ENCODE peak calls at places on chromosomes 11 and 22, in five cellular contexts. Z, R, I, N and S are unnamed samples.
A peak's percentile ranks its signal among the peaks of the same experiment; 100 is the strongest.

GRCh38 chr11:116792869-116793475 is 1.3 kb upstream of the APOA5 start:
- DNase-seq in Z (no peak), R (no peak), I (no peak), N (peak; percentile 73), S (peak; percentile 7)

GRCh38 chr11:69892237-69892985 is 73.2 kb upstream of the FGF3 start:
- DNase-seq in Z (no peak), R (no peak), I (no peak), N (no peak), S (no peak)

GRCh38 chr11:35142481-35143207 is 3.7 kb downstream of the CD44 start:
- DNase-seq in Z (no peak), R (peak; percentile 69), I (no peak), N (peak; percentile 82), S (no peak)

GRCh38 chr22:47199261-47199948 is 437.0 kb downstream of the TBC1D22A start:
- DNase-seq in Z (no peak), R (peak; percentile 8), I (no peak), N (no peak), S (peak; percentile 85)

GRCh38 chr11:62665630-62666258 is 632 bp downstream of the CSKMT start:
- DNase-seq in Z (peak; percentile 63), R (peak; percentile 52), I (no peak), N (peak; percentile 66), S (no peak)

GRCh38 chr11:12354750-12355545 is 22.4 kb upstream of the PARVA start:
- DNase-seq in Z (no peak), R (no peak), I (no peak), N (no peak), S (no peak)

GRCh38 chr22:27060188-27060587 is 402.8 kb downstream of the MIAT start:
- DNase-seq in Z (no peak), R (no peak), I (no peak), N (no peak), S (no peak)

GRCh38 chr11:17102447-17102846 is 25.0 kb upstream of the RPS13 start:
- DNase-seq in Z (no peak), R (no peak), I (no peak), N (no peak), S (no peak)

GRCh38 chr11:47394322-47395224 is 13.8 kb upstream of the SLC39A13 start:
- DNase-seq in Z (no peak), R (peak; percentile 81), I (no peak), N (peak; percentile 20), S (peak; percentile 31)

GRCh38 chr11:119903389-119903788 is 174.4 kb upstream of the NECTIN1 start:
- DNase-seq in Z (no peak), R (no peak), I (no peak), N (no peak), S (no peak)

GRCh38 chr11:102168483-102168882 is 58.2 kb downstream of the YAP1 start:
- DNase-seq in Z (no peak), R (no peak), I (no peak), N (no peak), S (no peak)

GRCh38 chr11:3165152-3165705 is at the start of gene OSBPL5:
- DNase-seq in Z (peak; percentile 80), R (no peak), I (no peak), N (peak; percentile 59), S (peak; percentile 74)

GRCh38 chr22:37229012-37229804 is 14.9 kb downstream of the RAC2 start:
- DNase-seq in Z (no peak), R (peak; percentile 46), I (peak; percentile 43), N (peak; percentile 87), S (no peak)

GRCh38 chr11:112285918-112286317 is 25.3 kb upstream of the PLET1 start:
- DNase-seq in Z (no peak), R (no peak), I (no peak), N (peak; percentile 68), S (no peak)

GRCh38 chr11:73528877-73529530 is 68.9 kb downstream of the FAM168A start:
- DNase-seq in Z (no peak), R (no peak), I (no peak), N (no peak), S (no peak)

GRCh38 chr11:66464916-66465315 is 1.8 kb upstream of the PELI3 start:
- DNase-seq in Z (no peak), R (no peak), I (no peak), N (no peak), S (no peak)

GRCh38 chr11:10658621-10659338 is 34.8 kb downstream of the IRAG1 start:
- DNase-seq in Z (no peak), R (no peak), I (no peak), N (no peak), S (no peak)

GRCh38 chr11:22898036-22898435 is 37.8 kb upstream of the CCDC179 start:
- DNase-seq in Z (no peak), R (no peak), I (no peak), N (no peak), S (no peak)

GRCh38 chr11:33377100-33377851 is 120.1 kb downstream of the HIPK3 start:
- DNase-seq in Z (no peak), R (no peak), I (no peak), N (peak; percentile 19), S (no peak)

GRCh38 chr22:38305481-38306448 is 11.5 kb downstream of the CSNK1E start:
- DNase-seq in Z (no peak), R (peak; percentile 64), I (no peak), N (peak; percentile 54), S (no peak)

GRCh38 chr11:78040691-78041379 is 17.8 kb upstream of the KCTD14 start:
- DNase-seq in Z (no peak), R (no peak), I (no peak), N (no peak), S (no peak)

GRCh38 chr11:77668760-77669159 is 31.2 kb upstream of the CLNS1A start:
- DNase-seq in Z (no peak), R (no peak), I (no peak), N (peak; percentile 62), S (no peak)

GRCh38 chr11:127994736-127995135 is 592.6 kb downstream of the ETS1 start:
- DNase-seq in Z (no peak), R (no peak), I (no peak), N (peak; percentile 69), S (no peak)

GRCh38 chr11:127998421-127998820 is 588.9 kb downstream of the ETS1 start:
- DNase-seq in Z (no peak), R (no peak), I (no peak), N (peak; percentile 45), S (no peak)

GRCh38 chr11:127996825-127997224 is 590.5 kb downstream of the ETS1 start:
- DNase-seq in Z (no peak), R (no peak), I (no peak), N (peak; percentile 60), S (no peak)

GRCh38 chr11:127993788-127994187 is 593.6 kb downstream of the ETS1 start:
- DNase-seq in Z (no peak), R (no peak), I (no peak), N (no peak), S (no peak)
- TF ChIP-seq CTCF in Z (no peak), R (no peak), I (no peak), N (no peak), S (no peak)

GRCh38 chr22:45612451-45612901 is 59.2 kb upstream of the ATXN10 start:
- DNase-seq in Z (peak; percentile 28), R (no peak), I (no peak), N (peak; percentile 80), S (peak; percentile 66)
- TF ChIP-seq POLR2A in Z (no peak), R (no peak), I (no peak), N (no peak), S (no peak)

GRCh38 chr11:93651052-93651451 is 10.4 kb upstream of the CEP295 start:
- DNase-seq in Z (no peak), R (no peak), I (no peak), N (no peak), S (no peak)

GRCh38 chr11:93652161-93652597 is 9.3 kb upstream of the CEP295 start:
- DNase-seq in Z (no peak), R (no peak), I (no peak), N (peak; percentile 44), S (peak; percentile 34)

GRCh38 chr11:93646399-93646798 is 15.1 kb upstream of the CEP295 start:
- DNase-seq in Z (no peak), R (no peak), I (no peak), N (no peak), S (no peak)

GRCh38 chr11:93645938-93646337 is 15.5 kb upstream of the CEP295 start:
- DNase-seq in Z (no peak), R (no peak), I (no peak), N (no peak), S (no peak)

DNA sequence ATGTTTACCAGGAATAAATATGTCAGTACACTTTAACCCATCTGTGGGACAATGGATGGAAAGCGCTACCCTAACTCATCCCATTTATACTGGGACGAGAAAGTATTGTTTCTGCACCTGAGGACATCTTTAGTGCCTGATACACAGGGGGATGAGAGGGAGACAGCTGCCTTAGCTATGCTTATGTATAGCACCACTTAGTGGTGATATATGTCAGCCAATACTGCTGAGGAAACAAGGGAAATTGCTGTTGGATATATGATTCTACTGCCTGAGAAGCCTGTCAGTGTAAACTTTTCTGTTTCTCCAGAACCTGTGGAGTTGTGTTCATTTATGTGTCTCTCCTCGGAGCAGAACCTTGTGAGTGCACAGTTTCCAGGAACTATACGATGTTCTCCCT is 13.3 kb upstream of the CEP295 start:
- DNase-seq in Z (no peak), R (no peak), I (no peak), N (peak; percentile 21), S (no peak)
- TF ChIP-seq CTCF in Z (no peak), R (peak; percentile 13), I (peak; percentile 47), N (peak; percentile 29), S (no peak)

GRCh38 chr11:64226507-64227051 is 505 bp downstream of the NUDT22 start:
- DNase-seq in Z (peak; percentile 55), R (peak; percentile 85), I (no peak), N (no peak), S (peak; percentile 91)
- TF ChIP-seq POLR2A in Z (no peak), R (no peak), I (no peak), N (no peak), S (no peak)

GRCh38 chr11:100672483-100673038 is 14.5 kb upstream of the ARHGAP42 start:
- DNase-seq in Z (no peak), R (no peak), I (no peak), N (no peak), S (no peak)

GRCh38 chr11:100673063-100673462 is 14.0 kb upstream of the ARHGAP42 start:
- DNase-seq in Z (no peak), R (no peak), I (no peak), N (peak; percentile 81), S (no peak)

GRCh38 chr11:100670140-100670539 is 16.9 kb upstream of the ARHGAP42 start:
- DNase-seq in Z (no peak), R (no peak), I (no peak), N (no peak), S (no peak)

GRCh38 chr11:100674212-100674611 is 12.9 kb upstream of the ARHGAP42 start:
- DNase-seq in Z (no peak), R (no peak), I (no peak), N (peak; percentile 98), S (no peak)

GRCh38 chr11:100671471-100671870 is 15.6 kb upstream of the ARHGAP42 start:
- DNase-seq in Z (no peak), R (no peak), I (no peak), N (peak; percentile 44), S (no peak)
- TF ChIP-seq CTCF in Z (no peak), R (no peak), I (no peak), N (no peak), S (no peak)

GRCh38 chr11:68030318-68031135 is at the start of gene NDUFS8:
- DNase-seq in Z (peak; percentile 96), R (peak; percentile 98), I (peak; percentile 99), N (peak; percentile 99), S (peak; percentile 99)
- TF ChIP-seq POLR2A in Z (peak; percentile 46), R (peak; percentile 50), I (peak; percentile 71), N (no peak), S (no peak)